ENCODE peak calls at places on chromosome 9, in eight cellular contexts. One of them, this sample, is unnamed.

GRCh38 chr9:18457498-18457897 is 16.5 kb upstream of the ADAMTSL1 start:
- DNase-seq in heart right ventricle: no peak
- DNase-seq in A549: no peak
- DNase-seq in transverse colon: no peak
- DNase-seq in fibroblast of mammary gland: peak
- DNase-seq in HFF-Myc: no peak
- DNase-seq in hepatocyte: no peak
- DNase-seq in WERI-Rb-1: no peak
- DNase-seq in this sample: no peak

GRCh38 chr9:22469928-22470544 is 23.4 kb downstream of the DMRTA1 start:
- DNase-seq in heart right ventricle: no peak
- DNase-seq in A549: peak
- DNase-seq in transverse colon: peak
- DNase-seq in fibroblast of mammary gland: peak
- DNase-seq in HFF-Myc: no peak
- DNase-seq in hepatocyte: peak
- DNase-seq in WERI-Rb-1: peak
- DNase-seq in this sample: peak

GRCh38 chr9:124127290-124127646 is 115.7 kb downstream of the LHX2 start:
- DNase-seq in heart right ventricle: no peak
- DNase-seq in A549: no peak
- DNase-seq in transverse colon: no peak
- DNase-seq in fibroblast of mammary gland: no peak
- DNase-seq in HFF-Myc: no peak
- DNase-seq in hepatocyte: no peak
- DNase-seq in WERI-Rb-1: no peak
- DNase-seq in this sample: no peak

GRCh38 chr9:33245341-33245740 is 5.4 kb downstream of the SPINK4 start:
- DNase-seq in heart right ventricle: no peak
- DNase-seq in A549: no peak
- DNase-seq in transverse colon: no peak
- DNase-seq in fibroblast of mammary gland: no peak
- DNase-seq in HFF-Myc: no peak
- DNase-seq in hepatocyte: no peak
- DNase-seq in WERI-Rb-1: no peak
- DNase-seq in this sample: no peak

GRCh38 chr9:80605129-80605528 is 1033.4 kb downstream of the TLE4 start:
- DNase-seq in heart right ventricle: no peak
- DNase-seq in A549: peak
- DNase-seq in transverse colon: no peak
- DNase-seq in fibroblast of mammary gland: peak
- DNase-seq in HFF-Myc: no peak
- DNase-seq in hepatocyte: peak
- DNase-seq in WERI-Rb-1: no peak
- DNase-seq in this sample: peak

GRCh38 chr9:128105538-128106175 is 21.9 kb downstream of the PTGES2 start:
- DNase-seq in heart right ventricle: no peak
- DNase-seq in A549: no peak
- DNase-seq in transverse colon: no peak
- DNase-seq in fibroblast of mammary gland: no peak
- DNase-seq in HFF-Myc: no peak
- DNase-seq in hepatocyte: no peak
- DNase-seq in WERI-Rb-1: no peak
- DNase-seq in this sample: no peak

GRCh38 chr9:13569706-13570423 is 290.4 kb upstream of the MPDZ start:
- DNase-seq in heart right ventricle: no peak
- DNase-seq in A549: no peak
- DNase-seq in transverse colon: no peak
- DNase-seq in fibroblast of mammary gland: peak
- DNase-seq in HFF-Myc: no peak
- DNase-seq in hepatocyte: no peak
- DNase-seq in WERI-Rb-1: no peak
- DNase-seq in this sample: peak

GRCh38 chr9:3526903-3527652 is 1.3 kb upstream of the RFX3 start:
- DNase-seq in heart right ventricle: no peak
- DNase-seq in A549: peak
- DNase-seq in transverse colon: peak
- DNase-seq in fibroblast of mammary gland: peak
- DNase-seq in HFF-Myc: no peak
- DNase-seq in hepatocyte: peak
- DNase-seq in WERI-Rb-1: peak
- DNase-seq in this sample: peak

GRCh38 chr9:99819484-99820329 is 2.0 kb upstream of the NR4A3 start:
- DNase-seq in heart right ventricle: peak
- DNase-seq in A549: peak
- DNase-seq in transverse colon: peak
- DNase-seq in fibroblast of mammary gland: peak
- DNase-seq in HFF-Myc: peak
- DNase-seq in hepatocyte: peak
- DNase-seq in WERI-Rb-1: peak
- DNase-seq in this sample: peak

GRCh38 chr9:94920439-94920951 is 194.0 kb downstream of the AOPEP start:
- DNase-seq in heart right ventricle: peak
- DNase-seq in A549: peak
- DNase-seq in transverse colon: peak
- DNase-seq in fibroblast of mammary gland: peak
- DNase-seq in HFF-Myc: peak
- DNase-seq in hepatocyte: peak
- DNase-seq in WERI-Rb-1: no peak
- DNase-seq in this sample: peak

GRCh38 chr9:5436441-5436840 is 1.3 kb downstream of the PLGRKT start:
- DNase-seq in heart right ventricle: no peak
- DNase-seq in A549: no peak
- DNase-seq in transverse colon: peak
- DNase-seq in fibroblast of mammary gland: no peak
- DNase-seq in HFF-Myc: no peak
- DNase-seq in hepatocyte: no peak
- DNase-seq in WERI-Rb-1: no peak
- DNase-seq in this sample: no peak

GRCh38 chr9:111621895-111622480 is 9.1 kb upstream of the DNAJC25 start:
- DNase-seq in heart right ventricle: no peak
- DNase-seq in A549: peak
- DNase-seq in transverse colon: peak
- DNase-seq in fibroblast of mammary gland: peak
- DNase-seq in HFF-Myc: no peak
- DNase-seq in hepatocyte: peak
- DNase-seq in WERI-Rb-1: peak
- DNase-seq in this sample: peak

GRCh38 chr9:2570615-2571479 is 50.7 kb upstream of the VLDLR start:
- DNase-seq in heart right ventricle: peak
- DNase-seq in A549: peak
- DNase-seq in transverse colon: peak
- DNase-seq in fibroblast of mammary gland: peak
- DNase-seq in HFF-Myc: peak
- DNase-seq in hepatocyte: peak
- DNase-seq in WERI-Rb-1: no peak
- DNase-seq in this sample: peak

GRCh38 chr9:27861887-27862286 is 288.6 kb upstream of the C9orf72 start:
- DNase-seq in heart right ventricle: no peak
- DNase-seq in A549: no peak
- DNase-seq in transverse colon: no peak
- DNase-seq in fibroblast of mammary gland: no peak
- DNase-seq in HFF-Myc: no peak
- DNase-seq in hepatocyte: no peak
- DNase-seq in WERI-Rb-1: no peak
- DNase-seq in this sample: peak

GRCh38 chr9:34185778-34186551 is 7.1 kb downstream of the UBAP1 start:
- DNase-seq in heart right ventricle: no peak
- DNase-seq in A549: peak
- DNase-seq in transverse colon: no peak
- DNase-seq in fibroblast of mammary gland: peak
- DNase-seq in HFF-Myc: peak
- DNase-seq in hepatocyte: peak
- DNase-seq in WERI-Rb-1: no peak
- DNase-seq in this sample: peak

GRCh38 chr9:70117835-70118319 is 74.2 kb downstream of the MAMDC2 start:
- DNase-seq in heart right ventricle: no peak
- DNase-seq in A549: no peak
- DNase-seq in transverse colon: no peak
- DNase-seq in fibroblast of mammary gland: no peak
- DNase-seq in HFF-Myc: no peak
- DNase-seq in hepatocyte: no peak
- DNase-seq in WERI-Rb-1: no peak
- DNase-seq in this sample: peak

GRCh38 chr9:28774433-28775029 is 1201.2 kb upstream of the C9orf72 start:
- DNase-seq in heart right ventricle: no peak
- DNase-seq in A549: peak
- DNase-seq in transverse colon: no peak
- DNase-seq in fibroblast of mammary gland: peak
- DNase-seq in HFF-Myc: no peak
- DNase-seq in hepatocyte: peak
- DNase-seq in WERI-Rb-1: no peak
- DNase-seq in this sample: no peak

GRCh38 chr9:134325096-134325812 is 1.0 kb upstream of the RXRA start:
- DNase-seq in heart right ventricle: peak
- DNase-seq in A549: peak
- DNase-seq in transverse colon: peak
- DNase-seq in fibroblast of mammary gland: peak
- DNase-seq in HFF-Myc: no peak
- DNase-seq in hepatocyte: peak
- DNase-seq in WERI-Rb-1: no peak
- DNase-seq in this sample: peak

GRCh38 chr9:71119746-71120145 is 1.7 kb downstream of the TRPM3 start:
- DNase-seq in heart right ventricle: no peak
- DNase-seq in A549: no peak
- DNase-seq in transverse colon: no peak
- DNase-seq in fibroblast of mammary gland: no peak
- DNase-seq in HFF-Myc: no peak
- DNase-seq in hepatocyte: no peak
- DNase-seq in WERI-Rb-1: no peak
- DNase-seq in this sample: no peak

GRCh38 chr9:135591491-135592330 is 30.2 kb downstream of the PAEP start:
- DNase-seq in heart right ventricle: no peak
- DNase-seq in A549: no peak
- DNase-seq in transverse colon: no peak
- DNase-seq in fibroblast of mammary gland: no peak
- DNase-seq in HFF-Myc: no peak
- DNase-seq in hepatocyte: peak
- DNase-seq in WERI-Rb-1: no peak
- DNase-seq in this sample: no peak

GRCh38 chr9:129885670-129886106 is 50.4 kb downstream of the USP20 start:
- DNase-seq in heart right ventricle: peak
- DNase-seq in A549: peak
- DNase-seq in transverse colon: peak
- DNase-seq in fibroblast of mammary gland: peak
- DNase-seq in HFF-Myc: peak
- DNase-seq in hepatocyte: peak
- DNase-seq in WERI-Rb-1: peak
- DNase-seq in this sample: peak
- TF ChIP-seq CTCF in heart right ventricle: peak
- TF ChIP-seq CTCF in A549: peak
- TF ChIP-seq CTCF in transverse colon: peak
- TF ChIP-seq CTCF in fibroblast of mammary gland: peak
- TF ChIP-seq CTCF in HFF-Myc: peak
- TF ChIP-seq CTCF in hepatocyte: peak
- TF ChIP-seq CTCF in WERI-Rb-1: peak
- TF ChIP-seq CTCF in this sample: peak

GRCh38 chr9:137035507-137035834 is 3.6 kb upstream of the FUT7 start:
- DNase-seq in heart right ventricle: no peak
- DNase-seq in A549: no peak
- DNase-seq in transverse colon: no peak
- DNase-seq in fibroblast of mammary gland: no peak
- DNase-seq in HFF-Myc: no peak
- DNase-seq in hepatocyte: no peak
- DNase-seq in WERI-Rb-1: no peak
- DNase-seq in this sample: no peak

GRCh38 chr9:137032893-137033292 is 1.0 kb upstream of the FUT7 start:
- DNase-seq in heart right ventricle: peak
- DNase-seq in A549: no peak
- DNase-seq in transverse colon: no peak
- DNase-seq in fibroblast of mammary gland: no peak
- DNase-seq in HFF-Myc: no peak
- DNase-seq in hepatocyte: no peak
- DNase-seq in WERI-Rb-1: no peak
- DNase-seq in this sample: no peak

GRCh38 chr9:137034039-137034708 is 2.3 kb upstream of the FUT7 start:
- DNase-seq in heart right ventricle: no peak
- DNase-seq in A549: no peak
- DNase-seq in transverse colon: peak
- DNase-seq in fibroblast of mammary gland: no peak
- DNase-seq in HFF-Myc: no peak
- DNase-seq in hepatocyte: no peak
- DNase-seq in WERI-Rb-1: no peak
- DNase-seq in this sample: no peak

GRCh38 chr9:137035937-137036336 is 4.0 kb upstream of the FUT7 start:
- DNase-seq in heart right ventricle: no peak
- DNase-seq in A549: no peak
- DNase-seq in transverse colon: no peak
- DNase-seq in fibroblast of mammary gland: no peak
- DNase-seq in HFF-Myc: no peak
- DNase-seq in hepatocyte: no peak
- DNase-seq in WERI-Rb-1: no peak
- DNase-seq in this sample: no peak

GRCh38 chr9:137034709-137035506 is 3.0 kb upstream of the FUT7 start:
- DNase-seq in heart right ventricle: peak
- DNase-seq in A549: peak
- DNase-seq in transverse colon: peak
- DNase-seq in fibroblast of mammary gland: peak
- DNase-seq in HFF-Myc: peak
- DNase-seq in hepatocyte: peak
- DNase-seq in WERI-Rb-1: peak
- DNase-seq in this sample: peak
- H3K4me3 ChIP-seq in heart right ventricle: no peak
- H3K4me3 ChIP-seq in A549: no peak
- H3K4me3 ChIP-seq in transverse colon: no peak
- H3K4me3 ChIP-seq in fibroblast of mammary gland: no peak
- H3K4me3 ChIP-seq in HFF-Myc: no peak
- H3K4me3 ChIP-seq in hepatocyte: no peak
- H3K4me3 ChIP-seq in WERI-Rb-1: peak
- H3K4me3 ChIP-seq in this sample: no peak

GRCh38 chr9:72292184-72292787 is 72.7 kb downstream of the ZFAND5 start:
- DNase-seq in heart right ventricle: no peak
- DNase-seq in A549: peak
- DNase-seq in transverse colon: no peak
- DNase-seq in fibroblast of mammary gland: peak
- DNase-seq in HFF-Myc: no peak
- DNase-seq in hepatocyte: peak
- DNase-seq in WERI-Rb-1: no peak
- DNase-seq in this sample: peak
- TF ChIP-seq CTCF in heart right ventricle: peak
- TF ChIP-seq CTCF in A549: peak
- TF ChIP-seq CTCF in transverse colon: peak
- TF ChIP-seq CTCF in fibroblast of mammary gland: peak
- TF ChIP-seq CTCF in HFF-Myc: peak
- TF ChIP-seq CTCF in hepatocyte: peak
- TF ChIP-seq CTCF in WERI-Rb-1: no peak
- TF ChIP-seq CTCF in this sample: peak

DNA sequence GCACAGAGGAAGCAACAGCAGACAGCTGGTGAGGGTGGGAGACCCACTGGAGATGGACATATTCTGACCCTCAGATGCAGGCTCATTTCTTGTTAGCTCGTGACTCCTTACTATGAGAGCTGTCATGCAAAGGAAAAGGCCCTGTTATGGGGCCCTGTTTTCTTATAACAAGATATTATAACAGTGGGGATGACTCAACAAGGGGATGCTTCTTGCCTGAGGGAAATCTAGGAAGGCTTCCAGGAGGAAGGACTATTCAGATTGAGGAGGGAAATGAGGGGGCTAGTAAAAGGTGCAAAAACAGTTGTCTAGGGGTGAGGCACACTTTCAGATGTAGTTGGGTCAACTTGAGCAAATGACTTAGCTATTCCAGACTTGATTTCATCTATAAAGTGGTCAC is 83.0 kb downstream of the DAB2IP start:
- DNase-seq in heart right ventricle: no peak
- DNase-seq in A549: no peak
- DNase-seq in transverse colon: no peak
- DNase-seq in fibroblast of mammary gland: no peak
- DNase-seq in HFF-Myc: no peak
- DNase-seq in hepatocyte: no peak
- DNase-seq in WERI-Rb-1: no peak
- DNase-seq in this sample: no peak
- H3K4me3 ChIP-seq in heart right ventricle: no peak
- H3K4me3 ChIP-seq in A549: no peak
- H3K4me3 ChIP-seq in transverse colon: no peak
- H3K4me3 ChIP-seq in fibroblast of mammary gland: no peak
- H3K4me3 ChIP-seq in HFF-Myc: no peak
- H3K4me3 ChIP-seq in hepatocyte: no peak
- H3K4me3 ChIP-seq in WERI-Rb-1: no peak
- H3K4me3 ChIP-seq in this sample: no peak